ENCODE peak calls at places on chromosomes 3 and 15, in eight cellular contexts. One of them, this sample, is unnamed.

GRCh38 chr3:119034256-119035013 is at the start of gene IGSF11:
- DNase-seq in activated CD8-positive, alpha-beta T cell treated with anti-CD3 and anti-CD28 coated beads, Interleukin-2, amount 10 ng/mL, durations not matched to agents 7 days and 5 days: peak
- DNase-seq in activated T-cell treated with anti-CD3 and anti-CD28 coated beads for 24 hours: peak
- DNase-seq in A549: peak
- DNase-seq in heart left ventricle: peak
- DNase-seq in activated CD4-positive, alpha-beta T cell treated with anti-CD3 and anti-CD28 coated beads, Interleukin-2, amount 10 ng/mL, durations not matched to agents 7 days and 5 days: peak
- DNase-seq in ACHN: peak
- DNase-seq in mucosa of descending colon: peak
- DNase-seq in this sample: peak

GRCh38 chr15:48671381-48672022 is 26.0 kb upstream of the FBN1 start:
- DNase-seq in activated CD8-positive, alpha-beta T cell treated with anti-CD3 and anti-CD28 coated beads, Interleukin-2, amount 10 ng/mL, durations not matched to agents 7 days and 5 days: no peak
- DNase-seq in activated T-cell treated with anti-CD3 and anti-CD28 coated beads for 24 hours: no peak
- DNase-seq in A549: no peak
- DNase-seq in heart left ventricle: peak
- DNase-seq in activated CD4-positive, alpha-beta T cell treated with anti-CD3 and anti-CD28 coated beads, Interleukin-2, amount 10 ng/mL, durations not matched to agents 7 days and 5 days: no peak
- DNase-seq in ACHN: no peak
- DNase-seq in mucosa of descending colon: no peak
- DNase-seq in this sample: no peak

GRCh38 chr3:158775001-158775400 is 26.9 kb upstream of the MFSD1 start:
- DNase-seq in activated CD8-positive, alpha-beta T cell treated with anti-CD3 and anti-CD28 coated beads, Interleukin-2, amount 10 ng/mL, durations not matched to agents 7 days and 5 days: no peak
- DNase-seq in activated T-cell treated with anti-CD3 and anti-CD28 coated beads for 24 hours: no peak
- DNase-seq in A549: no peak
- DNase-seq in heart left ventricle: no peak
- DNase-seq in activated CD4-positive, alpha-beta T cell treated with anti-CD3 and anti-CD28 coated beads, Interleukin-2, amount 10 ng/mL, durations not matched to agents 7 days and 5 days: no peak
- DNase-seq in ACHN: no peak
- DNase-seq in mucosa of descending colon: no peak
- DNase-seq in this sample: no peak

GRCh38 chr15:74752011-74752410 is 3.4 kb downstream of the CYP1A2 start:
- DNase-seq in activated CD8-positive, alpha-beta T cell treated with anti-CD3 and anti-CD28 coated beads, Interleukin-2, amount 10 ng/mL, durations not matched to agents 7 days and 5 days: no peak
- DNase-seq in activated T-cell treated with anti-CD3 and anti-CD28 coated beads for 24 hours: no peak
- DNase-seq in A549: no peak
- DNase-seq in heart left ventricle: no peak
- DNase-seq in activated CD4-positive, alpha-beta T cell treated with anti-CD3 and anti-CD28 coated beads, Interleukin-2, amount 10 ng/mL, durations not matched to agents 7 days and 5 days: no peak
- DNase-seq in ACHN: no peak
- DNase-seq in mucosa of descending colon: no peak
- DNase-seq in this sample: no peak

GRCh38 chr15:87215100-87215499 is 1041.4 kb downstream of the NTRK3 start:
- DNase-seq in activated CD8-positive, alpha-beta T cell treated with anti-CD3 and anti-CD28 coated beads, Interleukin-2, amount 10 ng/mL, durations not matched to agents 7 days and 5 days: no peak
- DNase-seq in activated T-cell treated with anti-CD3 and anti-CD28 coated beads for 24 hours: no peak
- DNase-seq in A549: no peak
- DNase-seq in heart left ventricle: no peak
- DNase-seq in activated CD4-positive, alpha-beta T cell treated with anti-CD3 and anti-CD28 coated beads, Interleukin-2, amount 10 ng/mL, durations not matched to agents 7 days and 5 days: no peak
- DNase-seq in ACHN: no peak
- DNase-seq in mucosa of descending colon: no peak
- DNase-seq in this sample: no peak

GRCh38 chr3:41508063-41508696 is 308.9 kb downstream of the CTNNB1 start:
- DNase-seq in activated CD8-positive, alpha-beta T cell treated with anti-CD3 and anti-CD28 coated beads, Interleukin-2, amount 10 ng/mL, durations not matched to agents 7 days and 5 days: no peak
- DNase-seq in activated T-cell treated with anti-CD3 and anti-CD28 coated beads for 24 hours: no peak
- DNase-seq in A549: no peak
- DNase-seq in heart left ventricle: no peak
- DNase-seq in activated CD4-positive, alpha-beta T cell treated with anti-CD3 and anti-CD28 coated beads, Interleukin-2, amount 10 ng/mL, durations not matched to agents 7 days and 5 days: no peak
- DNase-seq in ACHN: no peak
- DNase-seq in mucosa of descending colon: no peak
- DNase-seq in this sample: no peak

GRCh38 chr3:57006048-57006709 is 54.3 kb upstream of the SPATA12 start:
- DNase-seq in activated CD8-positive, alpha-beta T cell treated with anti-CD3 and anti-CD28 coated beads, Interleukin-2, amount 10 ng/mL, durations not matched to agents 7 days and 5 days: no peak
- DNase-seq in activated T-cell treated with anti-CD3 and anti-CD28 coated beads for 24 hours: no peak
- DNase-seq in A549: no peak
- DNase-seq in heart left ventricle: no peak
- DNase-seq in activated CD4-positive, alpha-beta T cell treated with anti-CD3 and anti-CD28 coated beads, Interleukin-2, amount 10 ng/mL, durations not matched to agents 7 days and 5 days: no peak
- DNase-seq in ACHN: no peak
- DNase-seq in mucosa of descending colon: no peak
- DNase-seq in this sample: no peak

GRCh38 chr15:88624971-88625290 is 3.8 kb downstream of the AEN start:
- DNase-seq in activated CD8-positive, alpha-beta T cell treated with anti-CD3 and anti-CD28 coated beads, Interleukin-2, amount 10 ng/mL, durations not matched to agents 7 days and 5 days: no peak
- DNase-seq in activated T-cell treated with anti-CD3 and anti-CD28 coated beads for 24 hours: no peak
- DNase-seq in A549: no peak
- DNase-seq in heart left ventricle: no peak
- DNase-seq in activated CD4-positive, alpha-beta T cell treated with anti-CD3 and anti-CD28 coated beads, Interleukin-2, amount 10 ng/mL, durations not matched to agents 7 days and 5 days: no peak
- DNase-seq in ACHN: no peak
- DNase-seq in mucosa of descending colon: no peak
- DNase-seq in this sample: peak

GRCh38 chr3:30677347-30677685 is 70.9 kb downstream of the TGFBR2 start:
- DNase-seq in activated CD8-positive, alpha-beta T cell treated with anti-CD3 and anti-CD28 coated beads, Interleukin-2, amount 10 ng/mL, durations not matched to agents 7 days and 5 days: no peak
- DNase-seq in activated T-cell treated with anti-CD3 and anti-CD28 coated beads for 24 hours: no peak
- DNase-seq in A549: no peak
- DNase-seq in heart left ventricle: no peak
- DNase-seq in activated CD4-positive, alpha-beta T cell treated with anti-CD3 and anti-CD28 coated beads, Interleukin-2, amount 10 ng/mL, durations not matched to agents 7 days and 5 days: no peak
- DNase-seq in ACHN: no peak
- DNase-seq in mucosa of descending colon: no peak
- DNase-seq in this sample: no peak

GRCh38 chr3:127740136-127740915 is 67.6 kb downstream of the ABTB1 start:
- DNase-seq in activated CD8-positive, alpha-beta T cell treated with anti-CD3 and anti-CD28 coated beads, Interleukin-2, amount 10 ng/mL, durations not matched to agents 7 days and 5 days: no peak
- DNase-seq in activated T-cell treated with anti-CD3 and anti-CD28 coated beads for 24 hours: no peak
- DNase-seq in A549: no peak
- DNase-seq in heart left ventricle: peak
- DNase-seq in activated CD4-positive, alpha-beta T cell treated with anti-CD3 and anti-CD28 coated beads, Interleukin-2, amount 10 ng/mL, durations not matched to agents 7 days and 5 days: no peak
- DNase-seq in ACHN: no peak
- DNase-seq in mucosa of descending colon: no peak
- DNase-seq in this sample: no peak

GRCh38 chr3:32442766-32443165 is 51.1 kb downstream of the CMTM7 start:
- DNase-seq in activated CD8-positive, alpha-beta T cell treated with anti-CD3 and anti-CD28 coated beads, Interleukin-2, amount 10 ng/mL, durations not matched to agents 7 days and 5 days: no peak
- DNase-seq in activated T-cell treated with anti-CD3 and anti-CD28 coated beads for 24 hours: no peak
- DNase-seq in A549: no peak
- DNase-seq in heart left ventricle: no peak
- DNase-seq in activated CD4-positive, alpha-beta T cell treated with anti-CD3 and anti-CD28 coated beads, Interleukin-2, amount 10 ng/mL, durations not matched to agents 7 days and 5 days: no peak
- DNase-seq in ACHN: no peak
- DNase-seq in mucosa of descending colon: no peak
- DNase-seq in this sample: no peak

GRCh38 chr15:67137319-67137718 is 71.9 kb downstream of the SMAD3 start:
- DNase-seq in activated CD8-positive, alpha-beta T cell treated with anti-CD3 and anti-CD28 coated beads, Interleukin-2, amount 10 ng/mL, durations not matched to agents 7 days and 5 days: no peak
- DNase-seq in activated T-cell treated with anti-CD3 and anti-CD28 coated beads for 24 hours: no peak
- DNase-seq in A549: no peak
- DNase-seq in heart left ventricle: no peak
- DNase-seq in activated CD4-positive, alpha-beta T cell treated with anti-CD3 and anti-CD28 coated beads, Interleukin-2, amount 10 ng/mL, durations not matched to agents 7 days and 5 days: no peak
- DNase-seq in ACHN: no peak
- DNase-seq in mucosa of descending colon: no peak
- DNase-seq in this sample: no peak

GRCh38 chr3:141663993-141664392 is 74.1 kb upstream of the RNF7 start:
- DNase-seq in activated CD8-positive, alpha-beta T cell treated with anti-CD3 and anti-CD28 coated beads, Interleukin-2, amount 10 ng/mL, durations not matched to agents 7 days and 5 days: no peak
- DNase-seq in activated T-cell treated with anti-CD3 and anti-CD28 coated beads for 24 hours: no peak
- DNase-seq in A549: no peak
- DNase-seq in heart left ventricle: no peak
- DNase-seq in activated CD4-positive, alpha-beta T cell treated with anti-CD3 and anti-CD28 coated beads, Interleukin-2, amount 10 ng/mL, durations not matched to agents 7 days and 5 days: no peak
- DNase-seq in ACHN: no peak
- DNase-seq in mucosa of descending colon: no peak
- DNase-seq in this sample: no peak

GRCh38 chr3:157128771-157129671 is 30.9 kb downstream of the CCNL1 start:
- DNase-seq in activated CD8-positive, alpha-beta T cell treated with anti-CD3 and anti-CD28 coated beads, Interleukin-2, amount 10 ng/mL, durations not matched to agents 7 days and 5 days: peak
- DNase-seq in activated T-cell treated with anti-CD3 and anti-CD28 coated beads for 24 hours: no peak
- DNase-seq in A549: peak
- DNase-seq in heart left ventricle: no peak
- DNase-seq in activated CD4-positive, alpha-beta T cell treated with anti-CD3 and anti-CD28 coated beads, Interleukin-2, amount 10 ng/mL, durations not matched to agents 7 days and 5 days: peak
- DNase-seq in ACHN: peak
- DNase-seq in mucosa of descending colon: peak
- DNase-seq in this sample: no peak

GRCh38 chr15:48890375-48890972 is 12.5 kb downstream of the EID1 start:
- DNase-seq in activated CD8-positive, alpha-beta T cell treated with anti-CD3 and anti-CD28 coated beads, Interleukin-2, amount 10 ng/mL, durations not matched to agents 7 days and 5 days: no peak
- DNase-seq in activated T-cell treated with anti-CD3 and anti-CD28 coated beads for 24 hours: no peak
- DNase-seq in A549: no peak
- DNase-seq in heart left ventricle: no peak
- DNase-seq in activated CD4-positive, alpha-beta T cell treated with anti-CD3 and anti-CD28 coated beads, Interleukin-2, amount 10 ng/mL, durations not matched to agents 7 days and 5 days: no peak
- DNase-seq in ACHN: no peak
- DNase-seq in mucosa of descending colon: no peak
- DNase-seq in this sample: no peak

GRCh38 chr3:34351857-34352545 is 553.6 kb downstream of the PDCD6IP start:
- DNase-seq in activated CD8-positive, alpha-beta T cell treated with anti-CD3 and anti-CD28 coated beads, Interleukin-2, amount 10 ng/mL, durations not matched to agents 7 days and 5 days: no peak
- DNase-seq in activated T-cell treated with anti-CD3 and anti-CD28 coated beads for 24 hours: no peak
- DNase-seq in A549: no peak
- DNase-seq in heart left ventricle: no peak
- DNase-seq in activated CD4-positive, alpha-beta T cell treated with anti-CD3 and anti-CD28 coated beads, Interleukin-2, amount 10 ng/mL, durations not matched to agents 7 days and 5 days: no peak
- DNase-seq in ACHN: no peak
- DNase-seq in mucosa of descending colon: no peak
- DNase-seq in this sample: no peak

GRCh38 chr3:69451594-69451993 is 65.7 kb upstream of the FRMD4B start:
- DNase-seq in activated CD8-positive, alpha-beta T cell treated with anti-CD3 and anti-CD28 coated beads, Interleukin-2, amount 10 ng/mL, durations not matched to agents 7 days and 5 days: no peak
- DNase-seq in activated T-cell treated with anti-CD3 and anti-CD28 coated beads for 24 hours: no peak
- DNase-seq in A549: no peak
- DNase-seq in heart left ventricle: no peak
- DNase-seq in activated CD4-positive, alpha-beta T cell treated with anti-CD3 and anti-CD28 coated beads, Interleukin-2, amount 10 ng/mL, durations not matched to agents 7 days and 5 days: no peak
- DNase-seq in ACHN: no peak
- DNase-seq in mucosa of descending colon: no peak
- DNase-seq in this sample: no peak

GRCh38 chr3:45204136-45204535 is 22.0 kb downstream of the TMEM158 start:
- DNase-seq in activated CD8-positive, alpha-beta T cell treated with anti-CD3 and anti-CD28 coated beads, Interleukin-2, amount 10 ng/mL, durations not matched to agents 7 days and 5 days: no peak
- DNase-seq in activated T-cell treated with anti-CD3 and anti-CD28 coated beads for 24 hours: no peak
- DNase-seq in A549: no peak
- DNase-seq in heart left ventricle: no peak
- DNase-seq in activated CD4-positive, alpha-beta T cell treated with anti-CD3 and anti-CD28 coated beads, Interleukin-2, amount 10 ng/mL, durations not matched to agents 7 days and 5 days: no peak
- DNase-seq in ACHN: no peak
- DNase-seq in mucosa of descending colon: no peak
- DNase-seq in this sample: no peak

GRCh38 chr3:122916580-122916979 is 111.0 kb downstream of the SEMA5B start:
- DNase-seq in activated CD8-positive, alpha-beta T cell treated with anti-CD3 and anti-CD28 coated beads, Interleukin-2, amount 10 ng/mL, durations not matched to agents 7 days and 5 days: no peak
- DNase-seq in activated T-cell treated with anti-CD3 and anti-CD28 coated beads for 24 hours: no peak
- DNase-seq in A549: no peak
- DNase-seq in heart left ventricle: no peak
- DNase-seq in activated CD4-positive, alpha-beta T cell treated with anti-CD3 and anti-CD28 coated beads, Interleukin-2, amount 10 ng/mL, durations not matched to agents 7 days and 5 days: no peak
- DNase-seq in ACHN: no peak
- DNase-seq in mucosa of descending colon: no peak
- DNase-seq in this sample: no peak

GRCh38 chr3:38168151-38168987 is 3.0 kb downstream of the OXSR1 start:
- DNase-seq in activated CD8-positive, alpha-beta T cell treated with anti-CD3 and anti-CD28 coated beads, Interleukin-2, amount 10 ng/mL, durations not matched to agents 7 days and 5 days: no peak
- DNase-seq in activated T-cell treated with anti-CD3 and anti-CD28 coated beads for 24 hours: no peak
- DNase-seq in A549: no peak
- DNase-seq in heart left ventricle: no peak
- DNase-seq in activated CD4-positive, alpha-beta T cell treated with anti-CD3 and anti-CD28 coated beads, Interleukin-2, amount 10 ng/mL, durations not matched to agents 7 days and 5 days: no peak
- DNase-seq in ACHN: no peak
- DNase-seq in mucosa of descending colon: no peak
- DNase-seq in this sample: no peak

GRCh38 chr3:46926871-46927717 is 49.5 kb downstream of the CCDC12 start:
- DNase-seq in activated CD8-positive, alpha-beta T cell treated with anti-CD3 and anti-CD28 coated beads, Interleukin-2, amount 10 ng/mL, durations not matched to agents 7 days and 5 days: peak
- DNase-seq in activated T-cell treated with anti-CD3 and anti-CD28 coated beads for 24 hours: no peak
- DNase-seq in A549: no peak
- DNase-seq in heart left ventricle: no peak
- DNase-seq in activated CD4-positive, alpha-beta T cell treated with anti-CD3 and anti-CD28 coated beads, Interleukin-2, amount 10 ng/mL, durations not matched to agents 7 days and 5 days: peak
- DNase-seq in ACHN: no peak
- DNase-seq in mucosa of descending colon: peak
- DNase-seq in this sample: no peak

GRCh38 chr3:42263354-42264346 is 2.3 kb downstream of the CCK start:
- DNase-seq in activated CD8-positive, alpha-beta T cell treated with anti-CD3 and anti-CD28 coated beads, Interleukin-2, amount 10 ng/mL, durations not matched to agents 7 days and 5 days: no peak
- DNase-seq in activated T-cell treated with anti-CD3 and anti-CD28 coated beads for 24 hours: no peak
- DNase-seq in A549: no peak
- DNase-seq in heart left ventricle: no peak
- DNase-seq in activated CD4-positive, alpha-beta T cell treated with anti-CD3 and anti-CD28 coated beads, Interleukin-2, amount 10 ng/mL, durations not matched to agents 7 days and 5 days: no peak
- DNase-seq in ACHN: no peak
- DNase-seq in mucosa of descending colon: no peak
- DNase-seq in this sample: no peak

GRCh38 chr3:53114011-53114400 is 16.2 kb downstream of the RFT1 start:
- DNase-seq in activated CD8-positive, alpha-beta T cell treated with anti-CD3 and anti-CD28 coated beads, Interleukin-2, amount 10 ng/mL, durations not matched to agents 7 days and 5 days: peak
- DNase-seq in activated T-cell treated with anti-CD3 and anti-CD28 coated beads for 24 hours: peak
- DNase-seq in A549: peak
- DNase-seq in heart left ventricle: peak
- DNase-seq in activated CD4-positive, alpha-beta T cell treated with anti-CD3 and anti-CD28 coated beads, Interleukin-2, amount 10 ng/mL, durations not matched to agents 7 days and 5 days: peak
- DNase-seq in ACHN: peak
- DNase-seq in mucosa of descending colon: peak
- DNase-seq in this sample: peak

GRCh38 chr15:70488002-70488605 is 275.3 kb downstream of the UACA start:
- DNase-seq in activated CD8-positive, alpha-beta T cell treated with anti-CD3 and anti-CD28 coated beads, Interleukin-2, amount 10 ng/mL, durations not matched to agents 7 days and 5 days: peak
- DNase-seq in activated T-cell treated with anti-CD3 and anti-CD28 coated beads for 24 hours: peak
- DNase-seq in A549: peak
- DNase-seq in heart left ventricle: peak
- DNase-seq in activated CD4-positive, alpha-beta T cell treated with anti-CD3 and anti-CD28 coated beads, Interleukin-2, amount 10 ng/mL, durations not matched to agents 7 days and 5 days: peak
- DNase-seq in ACHN: peak
- DNase-seq in mucosa of descending colon: peak
- DNase-seq in this sample: peak

GRCh38 chr3:44468572-44469520 is 8.6 kb downstream of the ZNF445 start:
- DNase-seq in activated CD8-positive, alpha-beta T cell treated with anti-CD3 and anti-CD28 coated beads, Interleukin-2, amount 10 ng/mL, durations not matched to agents 7 days and 5 days: no peak
- DNase-seq in activated T-cell treated with anti-CD3 and anti-CD28 coated beads for 24 hours: peak
- DNase-seq in A549: no peak
- DNase-seq in heart left ventricle: no peak
- DNase-seq in activated CD4-positive, alpha-beta T cell treated with anti-CD3 and anti-CD28 coated beads, Interleukin-2, amount 10 ng/mL, durations not matched to agents 7 days and 5 days: no peak
- DNase-seq in ACHN: no peak
- DNase-seq in mucosa of descending colon: no peak
- DNase-seq in this sample: peak